ENCODE peak calls at places on chromosomes 13 and 19, in nine cellular contexts. P, W, H, Y, N, S, G, U and I are unnamed samples.

GRCh38 chr13:40103864-40104263 is 448.4 kb downstream of the COG6 start:
- DNase-seq in N (no peak), W (no peak), Y (no peak), P (no peak), U (no peak), H (no peak), S (no peak), G (no peak), I (no peak)

GRCh38 chr13:94063096-94063495 is 416.4 kb downstream of the DCT start:
- DNase-seq in P (no peak), N (no peak), W (peak; percentile 27), S (no peak), G (no peak), U (no peak), H (no peak), Y (no peak), I (no peak)

GRCh38 chr19:19490247-19490968 is 24.9 kb downstream of the TSSK6 start:
- DNase-seq in U (peak; percentile 25), P (peak; percentile 50), G (peak; percentile 71), S (peak; percentile 69), N (peak; percentile 83), Y (peak; percentile 73), H (peak; percentile 83), W (peak; percentile 87), I (no peak)

GRCh38 chr13:94382960-94383359 is 96.5 kb downstream of the DCT start:
- DNase-seq in P (no peak), W (no peak), S (no peak), N (no peak), Y (no peak), G (no peak), U (no peak), H (no peak), I (no peak)

GRCh38 chr13:62626771-62627170 is 1211.1 kb upstream of the PCDH20 start:
- DNase-seq in Y (no peak), P (no peak), G (no peak), H (no peak), W (no peak), U (no peak), S (no peak), N (no peak), I (no peak)

GRCh38 chr19:40807147-40808020 is 8.4 kb downstream of the EGLN2 start:
- DNase-seq in S (no peak), P (no peak), Y (peak; percentile 71), N (no peak), G (no peak), U (no peak), W (no peak), H (no peak), I (no peak)

GRCh38 chr19:55461974-55462628 is 659 bp upstream of the ISOC2 start:
- DNase-seq in H (no peak), S (no peak), Y (peak; percentile 48), G (no peak), U (no peak), N (no peak), W (peak; percentile 48), P (no peak), I (no peak)

GRCh38 chr13:42574435-42575311 is 721 bp downstream of the TNFSF11 start:
- DNase-seq in H (no peak), G (no peak), Y (peak; percentile 66), W (no peak), S (no peak), U (no peak), P (no peak), N (no peak), I (no peak)

GRCh38 chr19:18541992-18542935 is 1.1 kb downstream of the FKBP8 start:
- DNase-seq in W (no peak), N (no peak), G (no peak), U (no peak), P (no peak), H (no peak), Y (no peak), S (no peak), I (no peak)

GRCh38 chr13:49400755-49401659 is 42.9 kb downstream of the CAB39L start:
- DNase-seq in G (no peak), P (no peak), W (peak; percentile 73), N (no peak), S (no peak), H (peak; percentile 22), Y (no peak), U (no peak), I (no peak)

GRCh38 chr13:81171065-81171647 is 830.2 kb upstream of the SPRY2 start:
- DNase-seq in P (no peak), U (no peak), N (no peak), S (no peak), H (no peak), G (no peak), W (peak; percentile 34), Y (no peak), I (no peak)

GRCh38 chr19:16233836-16234551 is 36.3 kb downstream of the AP1M1 start:
- DNase-seq in S (no peak), H (no peak), G (no peak), N (no peak), Y (no peak), W (no peak), U (no peak), P (no peak), I (no peak)

GRCh38 chr19:55370305-55370988 is at the start of gene IL11:
- DNase-seq in N (peak; percentile 78), W (no peak), G (no peak), S (no peak), H (no peak), U (no peak), P (no peak), Y (no peak), I (no peak)

GRCh38 chr19:31715249-31715944 is 366.2 kb upstream of the TSHZ3 start:
- DNase-seq in H (no peak), G (peak; percentile 40), S (no peak), P (no peak), W (peak; percentile 74), Y (no peak), N (no peak), U (no peak), I (no peak)

GRCh38 chr13:73141292-73141771 is 82.5 kb downstream of the KLF5 start:
- DNase-seq in H (no peak), S (no peak), W (peak; percentile 5), P (no peak), N (no peak), Y (no peak), U (no peak), G (no peak), I (no peak)

GRCh38 chr19:34432797-34433196 is 4.6 kb downstream of the UBA2 start:
- DNase-seq in S (no peak), U (peak; percentile 38), P (no peak), N (no peak), W (peak; percentile 20), G (no peak), Y (no peak), H (no peak), I (peak; percentile 91)
- H3K27ac ChIP-seq in S (peak overlapping the region; percentile 63), U (peak overlapping the region; percentile 99), P (peak overlapping the region; percentile 94), N (no peak overlapping the region), W (peak overlapping the region; percentile 65), G (peak overlapping the region; percentile 53), Y (no peak overlapping the region), H (no peak overlapping the region), I (peak overlapping the region; percentile 88)

DNA sequence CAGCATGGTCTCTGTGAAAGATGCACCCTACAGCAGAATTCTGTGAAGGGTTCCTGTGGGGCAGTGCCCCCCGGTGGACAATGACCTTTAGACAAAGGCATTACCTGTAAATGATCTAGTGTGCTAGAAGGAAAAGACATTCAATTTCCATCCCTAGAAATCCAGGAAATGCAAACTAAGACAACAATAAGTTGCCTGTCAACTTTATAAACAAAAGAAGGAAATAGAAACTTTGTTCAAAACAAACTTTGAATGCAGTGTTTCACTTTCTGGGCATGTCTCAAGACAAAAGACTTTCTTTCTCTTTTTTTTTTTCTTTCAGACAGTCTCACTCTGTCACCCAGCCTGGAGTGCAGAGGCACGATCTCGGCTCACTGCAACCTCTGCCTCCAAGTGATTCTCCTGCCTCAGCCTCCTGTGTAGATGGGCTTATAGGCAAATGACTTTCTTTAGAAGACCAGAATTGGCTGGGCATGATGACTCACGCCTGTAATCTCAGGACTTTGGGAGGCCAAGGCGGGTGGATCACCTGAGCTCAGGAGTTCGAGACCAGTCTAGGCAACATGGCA is 15.5 kb downstream of the TEX101 start:
- DNase-seq in P (no peak), G (no peak), U (no peak), N (no peak), W (peak; percentile 25), S (no peak), Y (no peak), H (peak; percentile 28), I (no peak)
- TF ChIP-seq CTCF in P (no peak), G (no peak), U (no peak), N (peak; percentile 9), W (no peak), S (no peak), Y (no peak), H (peak; percentile 22), I (no peak)

GRCh38 chr13:37595162-37595561 is 3.4 kb downstream of the POSTN start:
- DNase-seq in G (no peak), U (no peak), W (peak; percentile 34), N (no peak), P (no peak), S (no peak), Y (no peak), H (no peak), I (no peak)

GRCh38 chr13:37597477-37597876 is 1.1 kb downstream of the POSTN start:
- DNase-seq in U (no peak), N (no peak), S (no peak), Y (no peak), H (no peak), P (no peak), G (no peak), W (no peak), I (no peak)

GRCh38 chr13:37599509-37599908 is 941 bp upstream of the POSTN start:
- DNase-seq in U (no peak), W (no peak), G (no peak), N (no peak), Y (no peak), S (no peak), H (no peak), P (no peak), I (no peak)

GRCh38 chr13:37602743-37603381 is 4.3 kb upstream of the POSTN start:
- DNase-seq in S (no peak), P (no peak), Y (no peak), H (no peak), G (no peak), U (no peak), N (no peak), W (peak; percentile 64), I (no peak)

DNA sequence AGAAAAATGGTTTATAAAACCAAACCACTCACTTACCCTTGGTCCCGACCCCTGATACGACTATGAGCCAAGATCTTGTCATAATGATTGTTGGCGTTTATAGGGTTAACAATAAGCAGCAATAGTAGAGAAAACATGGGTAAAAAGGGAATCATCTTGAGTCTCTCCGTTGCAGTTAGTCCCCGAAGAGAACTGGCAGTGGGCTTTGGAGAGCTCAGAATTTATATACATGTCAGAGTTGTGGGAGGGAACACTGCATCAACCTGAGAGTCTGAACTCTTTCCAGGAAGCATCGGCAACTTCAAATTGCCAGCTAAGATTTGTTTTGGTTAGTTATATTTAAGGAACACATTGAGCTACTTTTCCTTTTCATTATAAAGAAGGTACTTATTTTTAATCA is at the start of gene POSTN:
- DNase-seq in S (no peak), W (no peak), Y (no peak), H (no peak), U (no peak), G (no peak), P (no peak), N (no peak), I (no peak)
- H3K4me3 ChIP-seq in S (no peak within 1 kb of the TSS), W (peak within 1 kb of the TSS; percentile 44), Y (peak within 1 kb of the TSS; percentile 4), H (no peak within 1 kb of the TSS), U (no peak within 1 kb of the TSS), G (no peak within 1 kb of the TSS), P (peak within 1 kb of the TSS; percentile 47), N (no peak within 1 kb of the TSS), I (peak within 1 kb of the TSS; percentile 51)

GRCh38 chr19:2334986-2335846 is 6.7 kb downstream of the SPPL2B start:
- DNase-seq in Y (no peak), P (no peak), U (no peak), G (no peak), S (no peak), H (no peak), N (peak; percentile 59), W (no peak), I (no peak)
- H3K27ac ChIP-seq in Y (no peak overlapping the region), P (no peak overlapping the region), U (no peak overlapping the region), G (no peak overlapping the region), S (peak overlapping the region; percentile 77), H (no peak overlapping the region), N (no peak overlapping the region), W (no peak overlapping the region), I (no peak overlapping the region)